ENCODE peak calls at places on chromosomes 13 and 19, in seven cellular contexts. One of them, this sample, is unnamed. For H3K4me1, the result is how much of the 10 kb centered on the place peaks cover.

GRCh38 chr19:38512277-38512676 is 78.8 kb downstream of the RYR1 start:
- DNase-seq in body of pancreas: no peak
- DNase-seq in thoracic aorta: no peak
- DNase-seq in IMR-90: no peak
- DNase-seq in heart right ventricle: no peak
- DNase-seq in tibial artery: no peak
- DNase-seq in psoas muscle: no peak
- DNase-seq in this sample: no peak

GRCh38 chr13:113220877-113221276 is 11.5 kb downstream of the CUL4A start:
- DNase-seq in body of pancreas: no peak
- DNase-seq in thoracic aorta: no peak
- DNase-seq in IMR-90: no peak
- DNase-seq in heart right ventricle: peak
- DNase-seq in tibial artery: no peak
- DNase-seq in psoas muscle: no peak
- DNase-seq in this sample: no peak

GRCh38 chr13:105972306-105972721 is 563.1 kb downstream of the EFNB2 start:
- DNase-seq in body of pancreas: no peak
- DNase-seq in thoracic aorta: no peak
- DNase-seq in IMR-90: no peak
- DNase-seq in heart right ventricle: no peak
- DNase-seq in tibial artery: no peak
- DNase-seq in psoas muscle: no peak
- DNase-seq in this sample: no peak

GRCh38 chr19:37519890-37520289 is 13.2 kb downstream of the ZNF793 start:
- DNase-seq in body of pancreas: no peak
- DNase-seq in thoracic aorta: no peak
- DNase-seq in IMR-90: peak
- DNase-seq in heart right ventricle: no peak
- DNase-seq in tibial artery: no peak
- DNase-seq in psoas muscle: no peak
- DNase-seq in this sample: no peak

GRCh38 chr13:41610426-41610825 is 153.1 kb downstream of the RGCC start:
- DNase-seq in body of pancreas: no peak
- DNase-seq in thoracic aorta: no peak
- DNase-seq in IMR-90: peak
- DNase-seq in heart right ventricle: peak
- DNase-seq in tibial artery: no peak
- DNase-seq in psoas muscle: peak
- DNase-seq in this sample: no peak

GRCh38 chr13:110306340-110306959 is 507 bp downstream of the COL4A1 start:
- DNase-seq in body of pancreas: no peak
- DNase-seq in thoracic aorta: no peak
- DNase-seq in IMR-90: no peak
- DNase-seq in heart right ventricle: no peak
- DNase-seq in tibial artery: no peak
- DNase-seq in psoas muscle: no peak
- DNase-seq in this sample: no peak

GRCh38 chr19:50414850-50415660 is 3.7 kb upstream of the SPIB start:
- DNase-seq in body of pancreas: peak
- DNase-seq in thoracic aorta: no peak
- DNase-seq in IMR-90: peak
- DNase-seq in heart right ventricle: peak
- DNase-seq in tibial artery: peak
- DNase-seq in psoas muscle: peak
- DNase-seq in this sample: no peak

GRCh38 chr13:60463787-60464186 is 66.8 kb downstream of the TDRD3 start:
- DNase-seq in body of pancreas: no peak
- DNase-seq in thoracic aorta: no peak
- DNase-seq in IMR-90: no peak
- DNase-seq in heart right ventricle: no peak
- DNase-seq in tibial artery: no peak
- DNase-seq in psoas muscle: no peak
- DNase-seq in this sample: no peak

GRCh38 chr13:101649490-101650126 is 197.1 kb downstream of the ITGBL1 start:
- DNase-seq in body of pancreas: no peak
- DNase-seq in thoracic aorta: no peak
- DNase-seq in IMR-90: peak
- DNase-seq in heart right ventricle: no peak
- DNase-seq in tibial artery: no peak
- DNase-seq in psoas muscle: no peak
- DNase-seq in this sample: no peak

GRCh38 chr13:30105381-30105780 is 202.0 kb downstream of the KATNAL1 start:
- DNase-seq in body of pancreas: no peak
- DNase-seq in thoracic aorta: no peak
- DNase-seq in IMR-90: no peak
- DNase-seq in heart right ventricle: no peak
- DNase-seq in tibial artery: no peak
- DNase-seq in psoas muscle: no peak
- DNase-seq in this sample: no peak

GRCh38 chr13:42760949-42761348 is 20.4 kb upstream of the FAM216B start:
- DNase-seq in body of pancreas: peak
- DNase-seq in thoracic aorta: no peak
- DNase-seq in IMR-90: peak
- DNase-seq in heart right ventricle: no peak
- DNase-seq in tibial artery: no peak
- DNase-seq in psoas muscle: no peak
- DNase-seq in this sample: no peak

GRCh38 chr19:16372065-16372915 is 47.7 kb downstream of the KLF2 start:
- DNase-seq in body of pancreas: no peak
- DNase-seq in thoracic aorta: no peak
- DNase-seq in IMR-90: no peak
- DNase-seq in heart right ventricle: no peak
- DNase-seq in tibial artery: no peak
- DNase-seq in psoas muscle: no peak
- DNase-seq in this sample: no peak

GRCh38 chr19:38070573-38070972 is 153.4 kb downstream of the DPF1 start:
- DNase-seq in body of pancreas: no peak
- DNase-seq in thoracic aorta: no peak
- DNase-seq in IMR-90: peak
- DNase-seq in heart right ventricle: no peak
- DNase-seq in tibial artery: no peak
- DNase-seq in psoas muscle: no peak
- DNase-seq in this sample: no peak

GRCh38 chr13:25466880-25467279 is 95.1 kb downstream of the ATP8A2 start:
- DNase-seq in body of pancreas: no peak
- DNase-seq in thoracic aorta: no peak
- DNase-seq in IMR-90: no peak
- DNase-seq in heart right ventricle: no peak
- DNase-seq in tibial artery: no peak
- DNase-seq in psoas muscle: no peak
- DNase-seq in this sample: no peak

GRCh38 chr19:42315024-42315423 is 1.9 kb downstream of the TMEM145 start:
- DNase-seq in body of pancreas: no peak
- DNase-seq in thoracic aorta: no peak
- DNase-seq in IMR-90: no peak
- DNase-seq in heart right ventricle: no peak
- DNase-seq in tibial artery: no peak
- DNase-seq in psoas muscle: no peak
- DNase-seq in this sample: no peak

GRCh38 chr13:113275387-113275786 is 21.7 kb upstream of the LAMP1 start:
- DNase-seq in body of pancreas: peak
- DNase-seq in thoracic aorta: no peak
- DNase-seq in IMR-90: peak
- DNase-seq in heart right ventricle: no peak
- DNase-seq in tibial artery: no peak
- DNase-seq in psoas muscle: peak
- DNase-seq in this sample: no peak

GRCh38 chr13:109606404-109607028 is 179.9 kb downstream of the IRS2 start:
- DNase-seq in body of pancreas: no peak
- DNase-seq in thoracic aorta: no peak
- DNase-seq in IMR-90: no peak
- DNase-seq in heart right ventricle: no peak
- DNase-seq in tibial artery: no peak
- DNase-seq in psoas muscle: no peak
- DNase-seq in this sample: no peak

GRCh38 chr19:34220472-34221063 is 33.8 kb upstream of the GARRE1 start:
- DNase-seq in body of pancreas: peak
- DNase-seq in thoracic aorta: peak
- DNase-seq in IMR-90: peak
- DNase-seq in heart right ventricle: peak
- DNase-seq in tibial artery: peak
- DNase-seq in psoas muscle: peak
- DNase-seq in this sample: no peak

GRCh38 chr19:33125929-33126388 is 6.0 kb upstream of the WDR88 start:
- DNase-seq in body of pancreas: peak
- DNase-seq in thoracic aorta: no peak
- DNase-seq in IMR-90: peak
- DNase-seq in heart right ventricle: peak
- DNase-seq in tibial artery: peak
- DNase-seq in psoas muscle: no peak
- DNase-seq in this sample: no peak

GRCh38 chr19:3670796-3671679 is 29.2 kb downstream of the PIP5K1C start:
- DNase-seq in body of pancreas: peak
- DNase-seq in thoracic aorta: peak
- DNase-seq in IMR-90: peak
- DNase-seq in heart right ventricle: peak
- DNase-seq in tibial artery: peak
- DNase-seq in psoas muscle: peak
- DNase-seq in this sample: peak

GRCh38 chr19:44822670-44823372 is 13.9 kb downstream of the BCAM start:
- DNase-seq in body of pancreas: no peak
- DNase-seq in thoracic aorta: no peak
- DNase-seq in IMR-90: no peak
- DNase-seq in heart right ventricle: no peak
- DNase-seq in tibial artery: no peak
- DNase-seq in psoas muscle: no peak
- DNase-seq in this sample: no peak
- H3K4me1 ChIP-seq in body of pancreas: under half
- H3K4me1 ChIP-seq in thoracic aorta: under half
- H3K4me1 ChIP-seq in IMR-90: under half
- H3K4me1 ChIP-seq in heart right ventricle: under half
- H3K4me1 ChIP-seq in tibial artery: under half
- H3K4me1 ChIP-seq in psoas muscle: under half
- H3K4me1 ChIP-seq in this sample: under half

DNA sequence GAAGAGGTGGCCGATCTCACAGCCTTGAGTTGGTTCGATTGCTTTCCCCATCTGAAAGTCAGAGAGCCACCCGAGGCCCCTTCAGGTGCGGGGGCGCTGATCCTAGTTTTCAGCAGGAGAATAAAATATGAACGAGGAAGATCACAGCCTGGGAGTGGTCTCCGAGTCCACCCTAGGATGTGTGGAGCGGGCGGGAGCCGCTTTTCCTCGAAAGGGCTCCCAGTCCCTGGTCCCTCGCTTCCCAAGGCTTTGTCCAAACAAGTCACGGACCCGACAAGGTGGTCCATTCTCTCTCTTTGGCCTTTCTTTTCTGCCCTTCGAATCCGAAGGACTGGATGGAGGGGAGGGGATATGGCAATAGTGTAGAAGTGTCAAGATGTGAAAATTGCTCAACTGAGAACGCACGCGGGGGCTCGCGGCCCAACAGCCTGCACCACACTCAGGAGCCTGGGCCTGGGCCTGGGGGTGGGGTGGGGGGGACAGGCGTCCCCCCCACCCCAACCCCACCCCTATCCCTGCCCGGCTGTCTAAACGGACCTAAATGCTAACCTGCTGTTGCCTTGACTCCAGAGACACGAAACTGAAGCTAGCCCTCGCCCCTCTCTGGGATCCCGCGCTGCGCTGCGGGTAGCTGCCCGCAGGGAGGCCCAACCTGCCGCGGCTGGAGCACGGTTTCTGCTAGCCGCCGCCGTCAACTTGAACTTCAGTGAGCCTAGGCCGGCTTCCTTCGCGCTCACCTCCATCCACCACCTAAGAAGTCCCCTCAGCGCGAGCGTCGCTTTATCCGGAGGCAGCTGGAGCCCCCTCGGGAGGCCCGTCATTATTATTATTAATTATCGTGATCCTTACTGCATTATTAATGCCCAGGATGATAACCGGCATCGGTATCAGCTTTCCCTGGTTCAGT is 7.1 kb downstream of the ZIC2 start:
- DNase-seq in body of pancreas: no peak
- DNase-seq in thoracic aorta: no peak
- DNase-seq in IMR-90: no peak
- DNase-seq in heart right ventricle: no peak
- DNase-seq in tibial artery: no peak
- DNase-seq in psoas muscle: no peak
- DNase-seq in this sample: no peak
- H3K4me3 ChIP-seq in body of pancreas: no peak
- H3K4me3 ChIP-seq in thoracic aorta: no peak
- H3K4me3 ChIP-seq in IMR-90: no peak
- H3K4me3 ChIP-seq in heart right ventricle: no peak
- H3K4me3 ChIP-seq in tibial artery: no peak
- H3K4me3 ChIP-seq in psoas muscle: no peak
- H3K4me3 ChIP-seq in this sample: no peak

GRCh38 chr19:12789098-12789903 is 2.0 kb upstream of the JUNB start:
- DNase-seq in body of pancreas: no peak
- DNase-seq in thoracic aorta: no peak
- DNase-seq in IMR-90: peak
- DNase-seq in heart right ventricle: peak
- DNase-seq in tibial artery: no peak
- DNase-seq in psoas muscle: no peak
- DNase-seq in this sample: no peak

GRCh38 chr19:12788025-12788681 is 3.1 kb upstream of the JUNB start:
- DNase-seq in body of pancreas: no peak
- DNase-seq in thoracic aorta: no peak
- DNase-seq in IMR-90: no peak
- DNase-seq in heart right ventricle: no peak
- DNase-seq in tibial artery: no peak
- DNase-seq in psoas muscle: no peak
- DNase-seq in this sample: no peak

GRCh38 chr19:12787458-12787857 is 3.8 kb upstream of the JUNB start:
- DNase-seq in body of pancreas: no peak
- DNase-seq in thoracic aorta: no peak
- DNase-seq in IMR-90: no peak
- DNase-seq in heart right ventricle: no peak
- DNase-seq in tibial artery: no peak
- DNase-seq in psoas muscle: no peak
- DNase-seq in this sample: no peak

GRCh38 chr19:12789904-12790619 is 1.2 kb upstream of the JUNB start:
- DNase-seq in body of pancreas: peak
- DNase-seq in thoracic aorta: peak
- DNase-seq in IMR-90: peak
- DNase-seq in heart right ventricle: peak
- DNase-seq in tibial artery: peak
- DNase-seq in psoas muscle: peak
- DNase-seq in this sample: no peak

DNA sequence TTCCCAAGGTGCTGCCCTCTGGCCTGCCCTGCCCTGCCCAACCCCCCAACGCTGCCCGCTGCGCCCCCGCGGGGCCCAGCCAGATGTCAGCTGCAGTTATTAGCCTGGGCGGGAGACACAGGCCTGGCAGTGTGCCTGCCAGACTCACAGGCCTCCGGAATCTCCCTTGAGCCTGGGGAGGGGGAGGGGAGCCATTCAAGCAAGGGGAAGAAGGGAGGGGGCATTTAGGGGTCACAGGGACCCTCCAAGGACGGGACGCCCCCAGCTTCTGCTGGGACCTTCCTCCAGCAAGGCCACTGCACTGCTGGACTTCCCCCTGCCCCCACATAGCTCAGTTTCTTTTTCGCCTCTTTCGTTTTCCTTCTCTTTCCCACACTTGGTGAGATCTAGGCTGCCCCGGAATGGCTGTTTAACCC is 2.6 kb upstream of the JUNB start:
- DNase-seq in body of pancreas: peak
- DNase-seq in thoracic aorta: no peak
- DNase-seq in IMR-90: peak
- DNase-seq in heart right ventricle: peak
- DNase-seq in tibial artery: peak
- DNase-seq in psoas muscle: peak
- DNase-seq in this sample: no peak
- H3K4me1 ChIP-seq in body of pancreas: half or more
- H3K4me1 ChIP-seq in thoracic aorta: half or more
- H3K4me1 ChIP-seq in IMR-90: under half
- H3K4me1 ChIP-seq in heart right ventricle: half or more
- H3K4me1 ChIP-seq in tibial artery: under half
- H3K4me1 ChIP-seq in psoas muscle: under half
- H3K4me1 ChIP-seq in this sample: half or more

GRCh38 chr19:918481-919156 is 1.5 kb downstream of the KISS1R start:
- DNase-seq in body of pancreas: no peak
- DNase-seq in thoracic aorta: no peak
- DNase-seq in IMR-90: no peak
- DNase-seq in heart right ventricle: no peak
- DNase-seq in tibial artery: no peak
- DNase-seq in psoas muscle: no peak
- DNase-seq in this sample: no peak
- H3K4me3 ChIP-seq in body of pancreas: no peak
- H3K4me3 ChIP-seq in thoracic aorta: peak
- H3K4me3 ChIP-seq in IMR-90: no peak
- H3K4me3 ChIP-seq in heart right ventricle: no peak
- H3K4me3 ChIP-seq in tibial artery: no peak
- H3K4me3 ChIP-seq in psoas muscle: no peak
- H3K4me3 ChIP-seq in this sample: no peak